ENCODE peak calls at places on chromosomes 16 and 17, in ten cellular contexts. J is upper lobe of right lung, Z is left ventricle myocardium inferior, T is renal cortical epithelial cell, D is Calu3, A is ascending aorta, C is activated T-helper 1 cell treated with Interleukin-2 at 50 U/mL for 16 hours, R is brain microvascular endothelial cell, L is NCI-H69, S is H9. Y is an unnamed sample.

GRCh38 chr16:1152123-1152638 is 725 bp upstream of the CACNA1H start:
- DNase-seq in J (no peak), Z (no peak), T (no peak), D (no peak), A (no peak), C (peak), R (no peak), L (peak), S (peak), Y (no peak)

GRCh38 chr16:4176794-4177438 is 60.7 kb upstream of the ADCY9 start:
- DNase-seq in J (no peak), Z (no peak), T (peak), D (peak), A (no peak), C (no peak), R (peak), L (peak), S (no peak), Y (no peak)

GRCh38 chr16:77213542-77214108 is 14.4 kb downstream of the SYCE1L start:
- DNase-seq in J (no peak), Z (no peak), T (peak), D (peak), A (no peak), C (no peak), R (peak), L (peak), S (no peak), Y (no peak)

GRCh38 chr16:12257926-12258561 is 281.5 kb downstream of the SNX29 start:
- DNase-seq in J (no peak), Z (no peak), T (no peak), D (peak), A (no peak), C (no peak), R (no peak), L (peak), S (peak), Y (no peak)

GRCh38 chr17:73232587-73233373 is 28.9 kb downstream of the CPSF4L start:
- DNase-seq in J (peak), Z (no peak), T (no peak), D (peak), A (no peak), C (no peak), R (peak), L (peak), S (no peak), Y (peak)

GRCh38 chr16:30509081-30509480 is 17.3 kb downstream of the ZNF768 start:
- DNase-seq in J (no peak), Z (no peak), T (no peak), D (no peak), A (no peak), C (no peak), R (no peak), L (no peak), S (no peak), Y (no peak)

GRCh38 chr17:29369831-29370735 is 20.1 kb upstream of the TAOK1 start:
- DNase-seq in J (no peak), Z (peak), T (peak), D (peak), A (no peak), C (peak), R (peak), L (peak), S (peak), Y (no peak)

GRCh38 chr17:58121925-58122324 is 26.3 kb upstream of the OR4D1 start:
- DNase-seq in J (no peak), Z (no peak), T (peak), D (peak), A (no peak), C (no peak), R (peak), L (peak), S (peak), Y (no peak)

GRCh38 chr16:1216681-1217400 is 8.2 kb downstream of the TPSG1 start:
- DNase-seq in J (no peak), Z (no peak), T (no peak), D (no peak), A (no peak), C (no peak), R (no peak), L (no peak), S (no peak), Y (no peak)

GRCh38 chr17:79364695-79365094 is 246.2 kb downstream of the RBFOX3 start:
- DNase-seq in J (no peak), Z (no peak), T (no peak), D (no peak), A (no peak), C (no peak), R (no peak), L (no peak), S (no peak), Y (no peak)

GRCh38 chr17:73371285-73371684 is 59.5 kb upstream of the CDC42EP4 start:
- DNase-seq in J (no peak), Z (no peak), T (peak), D (peak), A (no peak), C (no peak), R (peak), L (no peak), S (no peak), Y (no peak)

GRCh38 chr16:85335584-85336492 is 223.6 kb upstream of the CIBAR2 start:
- DNase-seq in J (no peak), Z (no peak), T (peak), D (no peak), A (no peak), C (no peak), R (peak), L (peak), S (no peak), Y (no peak)

GRCh38 chr17:68033636-68034451 is 1.7 kb upstream of the KPNA2 start:
- DNase-seq in J (no peak), Z (no peak), T (peak), D (no peak), A (no peak), C (no peak), R (peak), L (peak), S (peak), Y (no peak)

GRCh38 chr17:12024332-12024731 is 3.7 kb downstream of the MAP2K4 start:
- DNase-seq in J (no peak), Z (no peak), T (peak), D (no peak), A (no peak), C (no peak), R (no peak), L (no peak), S (no peak), Y (no peak)

GRCh38 chr17:74224959-74225725 is 11.8 kb downstream of the TTYH2 start:
- DNase-seq in J (no peak), Z (no peak), T (no peak), D (no peak), A (no peak), C (no peak), R (no peak), L (no peak), S (no peak), Y (no peak)

GRCh38 chr17:62701706-62702085 is 74.2 kb downstream of the MRC2 start:
- DNase-seq in J (no peak), Z (no peak), T (no peak), D (no peak), A (no peak), C (no peak), R (no peak), L (no peak), S (no peak), Y (no peak)

GRCh38 chr16:49499018-49499785 is 125.6 kb downstream of the C16orf78 start:
- DNase-seq in J (no peak), Z (no peak), T (no peak), D (no peak), A (no peak), C (no peak), R (no peak), L (peak), S (no peak), Y (peak)

GRCh38 chr17:47694818-47695663 is 1.1 kb downstream of the TBKBP1 start:
- DNase-seq in J (peak), Z (peak), T (no peak), D (no peak), A (no peak), C (no peak), R (no peak), L (peak), S (peak), Y (peak)

GRCh38 chr17:68592004-68592403 is 9.2 kb downstream of the FAM20A start:
- DNase-seq in J (no peak), Z (no peak), T (no peak), D (no peak), A (no peak), C (no peak), R (no peak), L (no peak), S (no peak), Y (no peak)

Y was measured in sciatic nerve.